ENCODE peak calls at places on chromosome 13, in six cellular contexts. One of them, this sample, is unnamed.

GRCh38 chr13:97435794-97436193 is 1.8 kb downstream of the RAP2A start:
- DNase-seq in Calu3: no peak
- DNase-seq in GM13976: no peak
- DNase-seq in hypothalamus: no peak
- DNase-seq in GM12891: no peak
- DNase-seq in AG09319: no peak
- DNase-seq in this sample: no peak

GRCh38 chr13:109348514-109349340 is 437.7 kb downstream of the IRS2 start:
- DNase-seq in AG09319: no peak
- DNase-seq in hypothalamus: no peak
- DNase-seq in GM12891: no peak
- DNase-seq in GM13976: no peak
- DNase-seq in Calu3: no peak
- DNase-seq in this sample: no peak

GRCh38 chr13:53201454-53202225 is 173.0 kb downstream of the OLFM4 start:
- DNase-seq in GM12891: no peak
- DNase-seq in GM13976: peak
- DNase-seq in AG09319: no peak
- DNase-seq in hypothalamus: no peak
- DNase-seq in Calu3: no peak
- DNase-seq in this sample: no peak

GRCh38 chr13:113764793-113765190 is 5.8 kb downstream of the TMEM255B start:
- DNase-seq in GM12891: no peak
- DNase-seq in hypothalamus: no peak
- DNase-seq in GM13976: no peak
- DNase-seq in AG09319: no peak
- DNase-seq in Calu3: no peak
- DNase-seq in this sample: no peak

GRCh38 chr13:99987180-99988047 is 5.8 kb downstream of the ZIC2 start:
- DNase-seq in AG09319: no peak
- DNase-seq in GM13976: no peak
- DNase-seq in GM12891: no peak
- DNase-seq in hypothalamus: no peak
- DNase-seq in Calu3: no peak
- DNase-seq in this sample: no peak

GRCh38 chr13:21012841-21013681 is 48.3 kb downstream of the LATS2 start:
- DNase-seq in AG09319: peak
- DNase-seq in GM12891: no peak
- DNase-seq in GM13976: no peak
- DNase-seq in hypothalamus: no peak
- DNase-seq in Calu3: no peak
- DNase-seq in this sample: no peak

GRCh38 chr13:47033216-47033615 is 136.4 kb upstream of the HTR2A start:
- DNase-seq in Calu3: no peak
- DNase-seq in GM12891: no peak
- DNase-seq in hypothalamus: no peak
- DNase-seq in AG09319: no peak
- DNase-seq in GM13976: no peak
- DNase-seq in this sample: no peak

GRCh38 chr13:51955841-51956603 is 55.2 kb downstream of the ATP7B start:
- DNase-seq in GM12891: no peak
- DNase-seq in hypothalamus: no peak
- DNase-seq in GM13976: no peak
- DNase-seq in Calu3: no peak
- DNase-seq in AG09319: no peak
- DNase-seq in this sample: no peak

GRCh38 chr13:59534806-59535205 is 628.9 kb downstream of the DIAPH3 start:
- DNase-seq in AG09319: no peak
- DNase-seq in Calu3: no peak
- DNase-seq in hypothalamus: no peak
- DNase-seq in GM12891: no peak
- DNase-seq in GM13976: no peak
- DNase-seq in this sample: no peak

GRCh38 chr13:28412981-28413380 is 81.9 kb downstream of the FLT1 start:
- DNase-seq in AG09319: no peak
- DNase-seq in GM13976: no peak
- DNase-seq in Calu3: no peak
- DNase-seq in GM12891: no peak
- DNase-seq in hypothalamus: no peak
- DNase-seq in this sample: no peak

GRCh38 chr13:52837850-52838249 is 10.6 kb downstream of the PCDH8 start:
- DNase-seq in AG09319: no peak
- DNase-seq in GM13976: no peak
- DNase-seq in hypothalamus: no peak
- DNase-seq in Calu3: no peak
- DNase-seq in GM12891: no peak
- DNase-seq in this sample: no peak

GRCh38 chr13:71240906-71241305 is 626.1 kb downstream of the DACH1 start:
- DNase-seq in AG09319: no peak
- DNase-seq in hypothalamus: no peak
- DNase-seq in GM12891: no peak
- DNase-seq in GM13976: peak
- DNase-seq in Calu3: no peak
- DNase-seq in this sample: no peak

GRCh38 chr13:112596220-112596619 is 8.3 kb upstream of the TUBGCP3 start:
- DNase-seq in hypothalamus: no peak
- DNase-seq in GM13976: no peak
- DNase-seq in GM12891: no peak
- DNase-seq in AG09319: no peak
- DNase-seq in Calu3: no peak
- DNase-seq in this sample: no peak

GRCh38 chr13:52776726-52777125 is 37.1 kb upstream of the CNMD start:
- DNase-seq in AG09319: no peak
- DNase-seq in GM13976: no peak
- DNase-seq in GM12891: no peak
- DNase-seq in hypothalamus: no peak
- DNase-seq in Calu3: no peak
- DNase-seq in this sample: no peak

GRCh38 chr13:42211704-42212103 is 60.2 kb upstream of the AKAP11 start:
- DNase-seq in Calu3: no peak
- DNase-seq in hypothalamus: no peak
- DNase-seq in GM13976: no peak
- DNase-seq in GM12891: no peak
- DNase-seq in AG09319: no peak
- DNase-seq in this sample: no peak

GRCh38 chr13:42078113-42078769 is 29.8 kb downstream of the DGKH start:
- DNase-seq in hypothalamus: no peak
- DNase-seq in GM13976: no peak
- DNase-seq in GM12891: no peak
- DNase-seq in Calu3: no peak
- DNase-seq in AG09319: no peak
- DNase-seq in this sample: no peak